ENCODE peak calls at places on chromosomes 6 and 20, in five cellular contexts. One of them, this sample, is unnamed.

GRCh38 chr20:24382775-24383174 is 86.7 kb upstream of the SYNDIG1 start:
- DNase-seq in SK-N-SH: peak; percentile 66
- DNase-seq in GM12878: no peak
- DNase-seq in HEK293T: no peak
- DNase-seq in HepG2: no peak
- DNase-seq in this sample: no peak

GRCh38 chr20:13649548-13649947 is 10.8 kb upstream of the TASP1 start:
- DNase-seq in SK-N-SH: peak; percentile 79
- DNase-seq in HEK293T: no peak
- DNase-seq in GM12878: no peak
- DNase-seq in HepG2: no peak
- DNase-seq in this sample: no peak

GRCh38 chr20:25254571-25254970 is 6.7 kb downstream of the PYGB start:
- DNase-seq in GM12878: no peak
- DNase-seq in HepG2: no peak
- DNase-seq in SK-N-SH: peak; percentile 73
- DNase-seq in HEK293T: no peak
- DNase-seq in this sample: no peak

GRCh38 chr6:40710626-40711354 is 123.6 kb upstream of the LRFN2 start:
- DNase-seq in GM12878: peak; percentile 15
- DNase-seq in SK-N-SH: no peak
- DNase-seq in HEK293T: no peak
- DNase-seq in HepG2: no peak
- DNase-seq in this sample: no peak

GRCh38 chr6:53043626-53044025 is 21.6 kb upstream of the FBXO9 start:
- DNase-seq in GM12878: no peak
- DNase-seq in HepG2: no peak
- DNase-seq in HEK293T: no peak
- DNase-seq in SK-N-SH: no peak
- DNase-seq in this sample: no peak

GRCh38 chr6:119533603-119534279 is 184.2 kb upstream of the MAN1A1 start:
- DNase-seq in SK-N-SH: no peak
- DNase-seq in HepG2: no peak
- DNase-seq in GM12878: peak; percentile 21
- DNase-seq in HEK293T: no peak
- DNase-seq in this sample: no peak

GRCh38 chr6:156618600-156619205 is 158.5 kb upstream of the ARID1B start:
- DNase-seq in HepG2: no peak
- DNase-seq in GM12878: no peak
- DNase-seq in SK-N-SH: peak; percentile 46
- DNase-seq in HEK293T: peak; percentile 56
- DNase-seq in this sample: peak; percentile 41

GRCh38 chr6:57303931-57304681 is 13.3 kb upstream of the PRIM2 start:
- DNase-seq in HEK293T: no peak
- DNase-seq in GM12878: no peak
- DNase-seq in HepG2: no peak
- DNase-seq in SK-N-SH: peak; percentile 37
- DNase-seq in this sample: no peak

GRCh38 chr6:149454405-149454848 is 30.4 kb downstream of the ZC3H12D start:
- DNase-seq in SK-N-SH: peak; percentile 56
- DNase-seq in HepG2: no peak
- DNase-seq in HEK293T: no peak
- DNase-seq in GM12878: no peak
- DNase-seq in this sample: no peak

GRCh38 chr20:13771853-13772453 is 12.8 kb downstream of the ESF1 start:
- DNase-seq in HepG2: peak; percentile 28
- DNase-seq in GM12878: no peak
- DNase-seq in SK-N-SH: peak; percentile 50
- DNase-seq in HEK293T: no peak
- DNase-seq in this sample: no peak

GRCh38 chr6:53721766-53722165 is 56.2 kb upstream of the KLHL31 start:
- DNase-seq in HepG2: no peak
- DNase-seq in GM12878: no peak
- DNase-seq in SK-N-SH: no peak
- DNase-seq in HEK293T: no peak
- DNase-seq in this sample: no peak

GRCh38 chr6:47160702-47161101 is 118.6 kb upstream of the ADGRF1 start:
- DNase-seq in GM12878: no peak
- DNase-seq in SK-N-SH: no peak
- DNase-seq in HepG2: no peak
- DNase-seq in HEK293T: no peak
- DNase-seq in this sample: no peak

GRCh38 chr6:166627039-166627874 is at the start of gene RPS6KA2:
- DNase-seq in HepG2: peak; percentile 89
- DNase-seq in GM12878: peak; percentile 93
- DNase-seq in SK-N-SH: peak; percentile 97
- DNase-seq in HEK293T: peak; percentile 99
- DNase-seq in this sample: peak; percentile 99

GRCh38 chr6:45710304-45710821 is 305.3 kb downstream of the CLIC5 start:
- DNase-seq in GM12878: peak; percentile 62
- DNase-seq in HEK293T: no peak
- DNase-seq in SK-N-SH: no peak
- DNase-seq in HepG2: no peak
- DNase-seq in this sample: no peak

GRCh38 chr6:145813285-145814034 is 1.1 kb downstream of the FBXO30 start:
- DNase-seq in SK-N-SH: peak; percentile 4
- DNase-seq in HepG2: peak; percentile 23
- DNase-seq in HEK293T: peak; percentile 8
- DNase-seq in GM12878: no peak
- DNase-seq in this sample: peak; percentile 49

GRCh38 chr6:115753446-115753845 is 307.2 kb downstream of the FRK start:
- DNase-seq in HepG2: no peak
- DNase-seq in HEK293T: no peak
- DNase-seq in GM12878: no peak
- DNase-seq in SK-N-SH: no peak
- DNase-seq in this sample: no peak

GRCh38 chr20:50569864-50570836 is 60.0 kb downstream of the PTPN1 start:
- DNase-seq in HepG2: peak; percentile 33
- DNase-seq in HEK293T: no peak
- DNase-seq in SK-N-SH: no peak
- DNase-seq in GM12878: peak; percentile 68
- DNase-seq in this sample: peak; percentile 64

GRCh38 chr6:129212081-129212480 is 329.1 kb downstream of the LAMA2 start:
- DNase-seq in HepG2: no peak
- DNase-seq in HEK293T: no peak
- DNase-seq in SK-N-SH: no peak
- DNase-seq in GM12878: no peak
- DNase-seq in this sample: no peak

GRCh38 chr20:61989741-61990140 is 75.9 kb downstream of the TAF4 start:
- DNase-seq in SK-N-SH: no peak
- DNase-seq in HepG2: no peak
- DNase-seq in HEK293T: no peak
- DNase-seq in GM12878: no peak
- DNase-seq in this sample: no peak

GRCh38 chr20:34637245-34638185 is 39.4 kb downstream of the PIGU start:
- DNase-seq in HepG2: peak; percentile 90
- DNase-seq in GM12878: no peak
- DNase-seq in HEK293T: no peak
- DNase-seq in SK-N-SH: no peak
- DNase-seq in this sample: no peak

GRCh38 chr20:58891686-58892125 is 39.2 kb downstream of the GNAS start:
- DNase-seq in SK-N-SH: peak; percentile 82
- DNase-seq in HepG2: no peak
- DNase-seq in HEK293T: peak; percentile 25
- DNase-seq in GM12878: no peak
- DNase-seq in this sample: peak; percentile 80

GRCh38 chr6:22029169-22029568 is 267.7 kb downstream of the PRL start:
- DNase-seq in GM12878: no peak
- DNase-seq in HepG2: no peak
- DNase-seq in HEK293T: no peak
- DNase-seq in SK-N-SH: no peak
- DNase-seq in this sample: no peak

GRCh38 chr6:135280375-135281136 is 99.4 kb downstream of the MYB start:
- DNase-seq in HepG2: no peak
- DNase-seq in GM12878: no peak
- DNase-seq in HEK293T: no peak
- DNase-seq in SK-N-SH: peak; percentile 27
- DNase-seq in this sample: no peak

GRCh38 chr6:78353040-78353439 is 514.3 kb upstream of the IRAK1BP1 start:
- DNase-seq in HepG2: no peak
- DNase-seq in SK-N-SH: no peak
- DNase-seq in HEK293T: no peak
- DNase-seq in GM12878: no peak
- DNase-seq in this sample: no peak

GRCh38 chr6:170293881-170294755 is 3.2 kb upstream of the DLL1 start:
- DNase-seq in SK-N-SH: peak; percentile 36
- DNase-seq in GM12878: no peak
- DNase-seq in HepG2: no peak
- DNase-seq in HEK293T: no peak
- DNase-seq in this sample: no peak

GRCh38 chr20:10404023-10404628 is 29.9 kb downstream of the MKKS start:
- DNase-seq in HepG2: no peak
- DNase-seq in SK-N-SH: no peak
- DNase-seq in HEK293T: no peak
- DNase-seq in GM12878: no peak
- DNase-seq in this sample: no peak

GRCh38 chr20:19867940-19868371 is 109.9 kb downstream of the RIN2 start:
- DNase-seq in SK-N-SH: no peak
- DNase-seq in GM12878: no peak
- DNase-seq in HEK293T: no peak
- DNase-seq in HepG2: no peak
- DNase-seq in this sample: no peak

GRCh38 chr6:133243723-133244122 is 2.6 kb downstream of the EYA4 start:
- DNase-seq in HepG2: no peak
- DNase-seq in GM12878: no peak
- DNase-seq in SK-N-SH: no peak
- DNase-seq in HEK293T: no peak
- DNase-seq in this sample: no peak

GRCh38 chr6:159761873-159762680 is at the start of gene ACAT2:
- DNase-seq in HepG2: peak; percentile 97
- DNase-seq in GM12878: peak; percentile 78
- DNase-seq in HEK293T: peak; percentile 99
- DNase-seq in SK-N-SH: peak; percentile 99
- DNase-seq in this sample: peak; percentile 100

GRCh38 chr6:159759645-159760044 is 2.2 kb upstream of the ACAT2 start:
- DNase-seq in HEK293T: no peak
- DNase-seq in GM12878: no peak
- DNase-seq in HepG2: no peak
- DNase-seq in SK-N-SH: no peak
- DNase-seq in this sample: no peak

GRCh38 chr6:159761135-159761872 is 541 bp upstream of the ACAT2 start:
- DNase-seq in GM12878: no peak
- DNase-seq in HEK293T: peak; percentile 37
- DNase-seq in SK-N-SH: peak; percentile 36
- DNase-seq in HepG2: peak; percentile 14
- DNase-seq in this sample: peak; percentile 30

GRCh38 chr6:159762681-159763293 is 942 bp downstream of the ACAT2 start:
- DNase-seq in HepG2: peak; percentile 74
- DNase-seq in SK-N-SH: no peak
- DNase-seq in GM12878: no peak
- DNase-seq in HEK293T: no peak
- DNase-seq in this sample: peak; percentile 25

DNA sequence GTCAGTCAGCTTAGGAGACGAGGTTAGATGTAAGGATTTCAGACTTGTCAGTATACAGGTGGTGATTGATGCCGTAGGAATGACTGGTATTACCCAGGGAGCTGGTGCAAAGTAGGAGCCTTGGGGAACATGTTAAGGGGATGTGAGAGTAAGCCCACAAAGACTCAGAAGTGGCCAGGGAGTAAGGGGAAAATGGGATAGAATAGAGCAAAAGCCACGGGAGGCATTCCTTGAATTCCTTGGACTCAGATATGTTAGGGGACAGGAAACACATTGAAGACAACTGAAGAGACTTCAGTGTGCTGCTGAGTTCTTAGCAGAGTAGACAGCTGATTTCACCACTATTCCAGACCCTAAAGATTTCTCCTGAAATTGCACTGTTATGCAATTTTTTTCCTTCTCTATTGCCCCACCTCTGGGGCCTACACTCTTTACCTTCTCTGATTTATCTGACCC is 1.2 kb upstream of the ACAT2 start:
- DNase-seq in SK-N-SH: no peak
- DNase-seq in GM12878: no peak
- DNase-seq in HepG2: peak; percentile 24
- DNase-seq in HEK293T: no peak
- DNase-seq in this sample: no peak
- TF ChIP-seq FOXM1 in SK-N-SH: no peak
- TF ChIP-seq FOXM1 in GM12878: no peak
- TF ChIP-seq FOXM1 in HepG2: no peak
- TF ChIP-seq FOXM1 in HEK293T: no peak
- TF ChIP-seq FOXM1 in this sample: no peak

GRCh38 chr6:122722746-122723145 is 56.8 kb upstream of the FABP7 start:
- DNase-seq in SK-N-SH: no peak
- DNase-seq in HepG2: no peak
- DNase-seq in GM12878: no peak
- DNase-seq in HEK293T: no peak
- DNase-seq in this sample: no peak
- TF ChIP-seq FOXM1 in SK-N-SH: no peak
- TF ChIP-seq FOXM1 in HepG2: no peak
- TF ChIP-seq FOXM1 in GM12878: no peak
- TF ChIP-seq FOXM1 in HEK293T: no peak
- TF ChIP-seq FOXM1 in this sample: no peak

GRCh38 chr6:11909696-11910132 is 102.4 kb upstream of the HIVEP1 start:
- DNase-seq in SK-N-SH: no peak
- DNase-seq in HepG2: no peak
- DNase-seq in GM12878: no peak
- DNase-seq in HEK293T: no peak
- DNase-seq in this sample: no peak
- TF ChIP-seq FOXM1 in SK-N-SH: peak; percentile 52
- TF ChIP-seq FOXM1 in HepG2: no peak
- TF ChIP-seq FOXM1 in GM12878: no peak
- TF ChIP-seq FOXM1 in HEK293T: no peak
- TF ChIP-seq FOXM1 in this sample: no peak

GRCh38 chr6:36938536-36938935 is 16.0 kb upstream of the PI16 start:
- DNase-seq in HEK293T: no peak
- DNase-seq in SK-N-SH: no peak
- DNase-seq in GM12878: no peak
- DNase-seq in HepG2: no peak
- DNase-seq in this sample: no peak
- TF ChIP-seq FOXM1 in HEK293T: no peak
- TF ChIP-seq FOXM1 in SK-N-SH: no peak
- TF ChIP-seq FOXM1 in GM12878: no peak
- TF ChIP-seq FOXM1 in HepG2: no peak
- TF ChIP-seq FOXM1 in this sample: no peak

DNA sequence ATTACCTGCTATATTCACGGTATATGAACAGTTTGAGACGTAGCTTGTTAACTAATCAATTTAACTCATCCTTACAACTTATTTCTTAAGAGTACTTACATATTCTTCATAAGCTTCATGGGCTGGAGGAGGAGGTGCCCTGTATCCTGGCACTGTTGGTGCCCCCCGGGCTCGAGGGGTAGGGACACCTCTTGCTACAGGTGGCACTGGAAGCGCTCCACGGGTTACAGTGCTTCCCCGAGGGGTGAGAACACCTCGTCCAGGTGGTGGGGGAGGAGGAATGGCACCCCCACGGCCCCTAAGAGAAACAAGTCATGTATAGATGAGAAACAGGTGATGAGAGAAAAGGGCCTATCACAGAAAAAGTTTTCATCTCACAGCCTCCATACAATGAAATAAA is 391.5 kb downstream of the KHDRBS2 start:
- DNase-seq in HEK293T: no peak
- DNase-seq in GM12878: no peak
- DNase-seq in HepG2: no peak
- DNase-seq in SK-N-SH: no peak
- DNase-seq in this sample: no peak
- TF ChIP-seq FOXM1 in HEK293T: no peak
- TF ChIP-seq FOXM1 in GM12878: no peak
- TF ChIP-seq FOXM1 in HepG2: no peak
- TF ChIP-seq FOXM1 in SK-N-SH: no peak
- TF ChIP-seq FOXM1 in this sample: no peak